ENCODE peak calls at places on chromosomes 13 and 19, in nine cellular contexts. One of them, this sample, is unnamed.

GRCh38 chr19:49282184-49282583 is 42.8 kb downstream of the SLC6A16 start:
- DNase-seq in suprapubic skin: no peak
- DNase-seq in fibroblast of lung: no peak
- DNase-seq in AG10803: no peak
- DNase-seq in HFF-Myc: no peak
- DNase-seq in cardiac fibroblast: no peak
- DNase-seq in astrocyte of the cerebellum: no peak
- DNase-seq in AG04450: no peak
- DNase-seq in ascending aorta: no peak
- DNase-seq in this sample: no peak

GRCh38 chr13:51225034-51225433 is 2.8 kb downstream of the FAM124A start:
- DNase-seq in AG10803: peak
- DNase-seq in AG04450: no peak
- DNase-seq in ascending aorta: no peak
- DNase-seq in astrocyte of the cerebellum: no peak
- DNase-seq in suprapubic skin: no peak
- DNase-seq in HFF-Myc: no peak
- DNase-seq in cardiac fibroblast: peak
- DNase-seq in fibroblast of lung: no peak
- DNase-seq in this sample: no peak

GRCh38 chr19:28426902-28427232 is 786.1 kb downstream of the UQCRFS1 start:
- DNase-seq in astrocyte of the cerebellum: no peak
- DNase-seq in cardiac fibroblast: peak
- DNase-seq in ascending aorta: no peak
- DNase-seq in fibroblast of lung: peak
- DNase-seq in HFF-Myc: peak
- DNase-seq in AG04450: no peak
- DNase-seq in AG10803: peak
- DNase-seq in suprapubic skin: no peak
- DNase-seq in this sample: peak

GRCh38 chr13:97275265-97275664 is 53.1 kb downstream of the MBNL2 start:
- DNase-seq in suprapubic skin: no peak
- DNase-seq in ascending aorta: no peak
- DNase-seq in cardiac fibroblast: peak
- DNase-seq in AG10803: peak
- DNase-seq in fibroblast of lung: peak
- DNase-seq in astrocyte of the cerebellum: peak
- DNase-seq in AG04450: no peak
- DNase-seq in HFF-Myc: peak
- DNase-seq in this sample: peak

GRCh38 chr19:46271488-46272197 is 25.2 kb upstream of the HIF3A start:
- DNase-seq in cardiac fibroblast: peak
- DNase-seq in AG04450: no peak
- DNase-seq in suprapubic skin: no peak
- DNase-seq in fibroblast of lung: peak
- DNase-seq in astrocyte of the cerebellum: peak
- DNase-seq in AG10803: peak
- DNase-seq in HFF-Myc: no peak
- DNase-seq in ascending aorta: no peak
- DNase-seq in this sample: peak

GRCh38 chr19:41218615-41219507 is at the start of gene AXL:
- DNase-seq in AG04450: no peak
- DNase-seq in astrocyte of the cerebellum: peak
- DNase-seq in suprapubic skin: peak
- DNase-seq in cardiac fibroblast: peak
- DNase-seq in AG10803: peak
- DNase-seq in ascending aorta: peak
- DNase-seq in HFF-Myc: peak
- DNase-seq in fibroblast of lung: peak
- DNase-seq in this sample: peak

GRCh38 chr13:66659291-66660012 is 570.7 kb downstream of the PCDH9 start:
- DNase-seq in suprapubic skin: no peak
- DNase-seq in HFF-Myc: no peak
- DNase-seq in astrocyte of the cerebellum: no peak
- DNase-seq in fibroblast of lung: peak
- DNase-seq in AG10803: no peak
- DNase-seq in cardiac fibroblast: peak
- DNase-seq in AG04450: no peak
- DNase-seq in ascending aorta: no peak
- DNase-seq in this sample: peak

GRCh38 chr13:110581489-110582185 is 20.1 kb upstream of the RAB20 start:
- DNase-seq in HFF-Myc: no peak
- DNase-seq in cardiac fibroblast: no peak
- DNase-seq in astrocyte of the cerebellum: no peak
- DNase-seq in fibroblast of lung: no peak
- DNase-seq in suprapubic skin: no peak
- DNase-seq in ascending aorta: no peak
- DNase-seq in AG04450: no peak
- DNase-seq in AG10803: no peak
- DNase-seq in this sample: no peak

GRCh38 chr13:43303040-43303729 is 279.8 kb downstream of the DNAJC15 start:
- DNase-seq in HFF-Myc: peak
- DNase-seq in AG10803: peak
- DNase-seq in astrocyte of the cerebellum: peak
- DNase-seq in AG04450: no peak
- DNase-seq in cardiac fibroblast: peak
- DNase-seq in ascending aorta: no peak
- DNase-seq in suprapubic skin: no peak
- DNase-seq in fibroblast of lung: peak
- DNase-seq in this sample: peak

GRCh38 chr13:36509369-36509768 is 77.1 kb downstream of the CCNA1 start:
- DNase-seq in cardiac fibroblast: no peak
- DNase-seq in fibroblast of lung: no peak
- DNase-seq in suprapubic skin: no peak
- DNase-seq in astrocyte of the cerebellum: no peak
- DNase-seq in HFF-Myc: no peak
- DNase-seq in AG04450: no peak
- DNase-seq in AG10803: no peak
- DNase-seq in ascending aorta: no peak
- DNase-seq in this sample: no peak

GRCh38 chr13:77781804-77782203 is 84.3 kb downstream of the SLAIN1 start:
- DNase-seq in ascending aorta: no peak
- DNase-seq in AG04450: no peak
- DNase-seq in fibroblast of lung: no peak
- DNase-seq in suprapubic skin: no peak
- DNase-seq in astrocyte of the cerebellum: no peak
- DNase-seq in cardiac fibroblast: no peak
- DNase-seq in HFF-Myc: no peak
- DNase-seq in AG10803: no peak
- DNase-seq in this sample: no peak

GRCh38 chr13:31927219-31927653 is 104.3 kb upstream of the FRY start:
- DNase-seq in suprapubic skin: no peak
- DNase-seq in ascending aorta: no peak
- DNase-seq in cardiac fibroblast: no peak
- DNase-seq in AG04450: no peak
- DNase-seq in AG10803: no peak
- DNase-seq in astrocyte of the cerebellum: no peak
- DNase-seq in HFF-Myc: no peak
- DNase-seq in fibroblast of lung: no peak
- DNase-seq in this sample: no peak

GRCh38 chr19:56333506-56333905 is 18.9 kb upstream of the ZSCAN5A start:
- DNase-seq in suprapubic skin: no peak
- DNase-seq in astrocyte of the cerebellum: peak
- DNase-seq in HFF-Myc: peak
- DNase-seq in AG04450: peak
- DNase-seq in ascending aorta: no peak
- DNase-seq in fibroblast of lung: peak
- DNase-seq in cardiac fibroblast: peak
- DNase-seq in AG10803: peak
- DNase-seq in this sample: peak

GRCh38 chr19:5407356-5407755 is 47.9 kb upstream of the ZNRF4 start:
- DNase-seq in HFF-Myc: peak
- DNase-seq in ascending aorta: no peak
- DNase-seq in astrocyte of the cerebellum: no peak
- DNase-seq in cardiac fibroblast: peak
- DNase-seq in suprapubic skin: no peak
- DNase-seq in fibroblast of lung: peak
- DNase-seq in AG04450: no peak
- DNase-seq in AG10803: peak
- DNase-seq in this sample: no peak

GRCh38 chr13:52903320-52903719 is 54.9 kb upstream of the PCDH8 start:
- DNase-seq in suprapubic skin: no peak
- DNase-seq in ascending aorta: no peak
- DNase-seq in cardiac fibroblast: no peak
- DNase-seq in AG10803: no peak
- DNase-seq in AG04450: no peak
- DNase-seq in HFF-Myc: no peak
- DNase-seq in astrocyte of the cerebellum: no peak
- DNase-seq in fibroblast of lung: no peak
- DNase-seq in this sample: no peak

GRCh38 chr19:55210120-55210493 is 806 bp upstream of the PTPRH start:
- DNase-seq in cardiac fibroblast: peak
- DNase-seq in HFF-Myc: peak
- DNase-seq in suprapubic skin: no peak
- DNase-seq in ascending aorta: no peak
- DNase-seq in AG04450: peak
- DNase-seq in AG10803: peak
- DNase-seq in fibroblast of lung: peak
- DNase-seq in astrocyte of the cerebellum: peak
- DNase-seq in this sample: peak

GRCh38 chr13:39501711-39502324 is 101.2 kb downstream of the LHFPL6 start:
- DNase-seq in ascending aorta: no peak
- DNase-seq in HFF-Myc: no peak
- DNase-seq in suprapubic skin: no peak
- DNase-seq in fibroblast of lung: peak
- DNase-seq in AG04450: no peak
- DNase-seq in cardiac fibroblast: no peak
- DNase-seq in astrocyte of the cerebellum: peak
- DNase-seq in AG10803: peak
- DNase-seq in this sample: peak

GRCh38 chr13:98479496-98480003 is 97.4 kb downstream of the STK24 start:
- DNase-seq in suprapubic skin: peak
- DNase-seq in HFF-Myc: no peak
- DNase-seq in cardiac fibroblast: no peak
- DNase-seq in astrocyte of the cerebellum: no peak
- DNase-seq in AG04450: no peak
- DNase-seq in fibroblast of lung: no peak
- DNase-seq in ascending aorta: no peak
- DNase-seq in AG10803: no peak
- DNase-seq in this sample: no peak
- H3K4me3 ChIP-seq in suprapubic skin: no peak
- H3K4me3 ChIP-seq in HFF-Myc: no peak
- H3K4me3 ChIP-seq in cardiac fibroblast: no peak
- H3K4me3 ChIP-seq in astrocyte of the cerebellum: no peak
- H3K4me3 ChIP-seq in AG04450: no peak
- H3K4me3 ChIP-seq in fibroblast of lung: no peak
- H3K4me3 ChIP-seq in ascending aorta: no peak
- H3K4me3 ChIP-seq in AG10803: no peak
- H3K4me3 ChIP-seq in this sample: no peak

GRCh38 chr19:44809856-44810554 is 1.1 kb downstream of the BCAM start:
- DNase-seq in fibroblast of lung: no peak
- DNase-seq in cardiac fibroblast: no peak
- DNase-seq in ascending aorta: peak
- DNase-seq in AG04450: no peak
- DNase-seq in AG10803: no peak
- DNase-seq in suprapubic skin: no peak
- DNase-seq in astrocyte of the cerebellum: no peak
- DNase-seq in HFF-Myc: no peak
- DNase-seq in this sample: no peak
- H3K4me3 ChIP-seq in fibroblast of lung: no peak
- H3K4me3 ChIP-seq in cardiac fibroblast: no peak
- H3K4me3 ChIP-seq in ascending aorta: peak
- H3K4me3 ChIP-seq in AG04450: peak
- H3K4me3 ChIP-seq in AG10803: no peak
- H3K4me3 ChIP-seq in suprapubic skin: peak
- H3K4me3 ChIP-seq in astrocyte of the cerebellum: no peak
- H3K4me3 ChIP-seq in HFF-Myc: no peak
- H3K4me3 ChIP-seq in this sample: no peak

GRCh38 chr19:13120817-13121216 is 2.8 kb downstream of the NACC1 start:
- DNase-seq in HFF-Myc: no peak
- DNase-seq in cardiac fibroblast: peak
- DNase-seq in suprapubic skin: no peak
- DNase-seq in AG04450: no peak
- DNase-seq in fibroblast of lung: peak
- DNase-seq in ascending aorta: no peak
- DNase-seq in AG10803: peak
- DNase-seq in astrocyte of the cerebellum: no peak
- DNase-seq in this sample: peak
- H3K4me3 ChIP-seq in HFF-Myc: peak
- H3K4me3 ChIP-seq in cardiac fibroblast: no peak
- H3K4me3 ChIP-seq in suprapubic skin: no peak
- H3K4me3 ChIP-seq in AG04450: peak
- H3K4me3 ChIP-seq in fibroblast of lung: peak
- H3K4me3 ChIP-seq in ascending aorta: no peak
- H3K4me3 ChIP-seq in AG10803: peak
- H3K4me3 ChIP-seq in astrocyte of the cerebellum: no peak
- H3K4me3 ChIP-seq in this sample: no peak

GRCh38 chr19:38774181-38774950 is 1.0 kb upstream of the LGALS7 start:
- DNase-seq in ascending aorta: no peak
- DNase-seq in fibroblast of lung: no peak
- DNase-seq in HFF-Myc: no peak
- DNase-seq in suprapubic skin: no peak
- DNase-seq in AG04450: no peak
- DNase-seq in cardiac fibroblast: no peak
- DNase-seq in astrocyte of the cerebellum: no peak
- DNase-seq in AG10803: no peak
- DNase-seq in this sample: no peak

GRCh38 chr19:38765214-38765613 is 8.1 kb downstream of the LGALS7 start:
- DNase-seq in AG10803: no peak
- DNase-seq in cardiac fibroblast: no peak
- DNase-seq in astrocyte of the cerebellum: no peak
- DNase-seq in suprapubic skin: no peak
- DNase-seq in AG04450: no peak
- DNase-seq in ascending aorta: no peak
- DNase-seq in HFF-Myc: no peak
- DNase-seq in fibroblast of lung: no peak
- DNase-seq in this sample: no peak

GRCh38 chr19:38773469-38774177 is at the start of gene LGALS7:
- DNase-seq in suprapubic skin: no peak
- DNase-seq in astrocyte of the cerebellum: no peak
- DNase-seq in cardiac fibroblast: no peak
- DNase-seq in AG04450: no peak
- DNase-seq in fibroblast of lung: no peak
- DNase-seq in HFF-Myc: no peak
- DNase-seq in AG10803: no peak
- DNase-seq in ascending aorta: no peak
- DNase-seq in this sample: no peak

GRCh38 chr19:38766276-38767047 is 6.9 kb downstream of the LGALS7 start:
- DNase-seq in AG10803: no peak
- DNase-seq in suprapubic skin: no peak
- DNase-seq in fibroblast of lung: no peak
- DNase-seq in AG04450: no peak
- DNase-seq in cardiac fibroblast: no peak
- DNase-seq in ascending aorta: no peak
- DNase-seq in HFF-Myc: no peak
- DNase-seq in astrocyte of the cerebellum: no peak
- DNase-seq in this sample: no peak

DNA sequence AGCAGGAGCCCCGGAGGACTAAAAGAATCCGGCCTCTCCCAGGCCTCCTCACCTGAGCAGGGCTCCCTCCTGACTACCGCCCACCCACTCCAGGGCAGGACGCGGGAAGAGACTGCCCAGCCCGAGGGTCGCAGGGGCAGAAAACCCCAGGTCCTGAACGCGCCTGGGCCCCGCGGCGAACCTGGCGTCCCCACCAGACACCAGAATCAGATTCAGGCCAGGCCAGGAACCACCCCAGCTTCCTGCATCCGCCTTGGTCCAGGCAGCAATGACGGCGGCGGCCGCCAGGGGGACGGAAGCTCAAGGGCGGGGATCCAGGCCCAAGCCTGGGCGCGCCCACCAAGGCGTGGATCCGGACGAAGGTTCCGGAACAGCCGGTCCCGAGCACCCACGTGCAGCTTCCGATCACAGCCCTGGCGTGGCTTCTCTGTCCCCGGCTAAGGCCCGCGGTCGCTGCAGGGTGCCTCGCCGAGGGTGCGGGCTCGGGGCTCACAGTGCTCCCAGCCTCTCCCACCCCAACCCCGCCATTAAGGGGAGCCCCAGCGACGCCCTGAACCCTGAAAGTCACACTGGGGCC is 3.6 kb downstream of the LGALS7 start:
- DNase-seq in ascending aorta: peak
- DNase-seq in HFF-Myc: no peak
- DNase-seq in fibroblast of lung: peak
- DNase-seq in AG10803: peak
- DNase-seq in suprapubic skin: peak
- DNase-seq in cardiac fibroblast: peak
- DNase-seq in astrocyte of the cerebellum: peak
- DNase-seq in AG04450: peak
- DNase-seq in this sample: peak
- H3K4me3 ChIP-seq in ascending aorta: peak
- H3K4me3 ChIP-seq in HFF-Myc: no peak
- H3K4me3 ChIP-seq in fibroblast of lung: no peak
- H3K4me3 ChIP-seq in AG10803: no peak
- H3K4me3 ChIP-seq in suprapubic skin: peak
- H3K4me3 ChIP-seq in cardiac fibroblast: peak
- H3K4me3 ChIP-seq in astrocyte of the cerebellum: no peak
- H3K4me3 ChIP-seq in AG04450: no peak
- H3K4me3 ChIP-seq in this sample: no peak